ENCODE peak calls at places on chromosomes 11 and 22, in five cellular contexts. Z is A673; S is epithelial cell of prostate; I is neural progenitor cell; E is CD8-positive, alpha-beta memory T cell. Q is an unnamed sample.

GRCh38 chr22:24424001-24424900 is 3.1 kb upstream of the ADORA2A start:
- DNase-seq in Z (no peak), S (no peak), E (peak), I (peak), Q (no peak)

GRCh38 chr22:26170795-26171194 is 1.5 kb downstream of the SEZ6L start:
- DNase-seq in E (no peak), Z (peak), S (no peak), I (peak), Q (no peak)

GRCh38 chr22:43923631-43924548 is at the start of gene PNPLA3:
- DNase-seq in S (no peak), Z (peak), I (peak), E (peak), Q (peak)

GRCh38 chr22:29737251-29738117 is 17.7 kb downstream of the CABP7 start:
- DNase-seq in E (no peak), S (no peak), Z (no peak), I (no peak), Q (no peak)

GRCh38 chr11:34830648-34831047 is 85.5 kb downstream of the APIP start:
- DNase-seq in S (no peak), Z (peak), E (no peak), I (no peak), Q (no peak)

GRCh38 chr11:46694607-46695006 is 5.8 kb downstream of the ARHGAP1 start:
- DNase-seq in I (no peak), S (no peak), E (no peak), Z (no peak), Q (no peak)

GRCh38 chr11:127943763-127944162 is 643.6 kb downstream of the ETS1 start:
- DNase-seq in Z (no peak), E (no peak), I (no peak), S (peak), Q (no peak)

GRCh38 chr22:45335854-45336492 is 26.2 kb downstream of the FAM118A start:
- DNase-seq in E (no peak), I (no peak), S (no peak), Z (no peak), Q (no peak)

GRCh38 chr11:118241191-118242098 is 10.7 kb downstream of the MPZL3 start:
- DNase-seq in S (peak), E (peak), I (no peak), Z (no peak), Q (peak)

GRCh38 chr11:11501546-11502274 is 120.1 kb downstream of the GALNT18 start:
- DNase-seq in E (no peak), Z (no peak), I (no peak), S (no peak), Q (no peak)

GRCh38 chr11:102238287-102238894 is 78.9 kb upstream of the BIRC3 start:
- DNase-seq in S (no peak), E (no peak), I (no peak), Z (no peak), Q (no peak)

GRCh38 chr11:13261600-13262061 is 16.0 kb upstream of the BMAL1 start:
- DNase-seq in S (no peak), Z (peak), I (no peak), E (no peak), Q (no peak)

GRCh38 chr11:83287631-83288030 is 1.5 kb upstream of the CCDC90B start:
- DNase-seq in I (no peak), Z (no peak), E (no peak), S (no peak), Q (no peak)

GRCh38 chr11:119295178-119295577 is 21.8 kb downstream of the MCAM start:
- DNase-seq in I (no peak), Z (no peak), E (no peak), S (no peak), Q (no peak)

GRCh38 chr11:118152552-118153471 is at the start of gene SCN4B:
- DNase-seq in E (no peak), S (no peak), Z (peak), I (peak), Q (peak)

GRCh38 chr22:31574015-31574670 is 77.8 kb downstream of the SFI1 start:
- DNase-seq in Z (no peak), E (no peak), S (no peak), I (no peak), Q (no peak)

GRCh38 chr11:67356867-67357561 is 3.7 kb upstream of the POLD4 start:
- DNase-seq in Z (peak), E (peak), S (no peak), I (peak), Q (peak)

GRCh38 chr11:80104196-80104595 is 663.4 kb upstream of the TENM4 start:
- DNase-seq in S (no peak), Z (no peak), I (no peak), E (no peak), Q (no peak)

GRCh38 chr11:114774599-114775365 is 96.5 kb downstream of the NXPE2 start:
- DNase-seq in S (no peak), E (no peak), Z (peak), I (peak), Q (peak)

GRCh38 chr11:72772059-72772458 is 19.9 kb upstream of the ARAP1 start:
- DNase-seq in E (no peak), I (no peak), S (no peak), Z (no peak), Q (no peak)

GRCh38 chr11:68373810-68374501 is 61.6 kb downstream of the LRP5 start:
- DNase-seq in S (no peak), E (no peak), Z (peak), I (peak), Q (no peak)

GRCh38 chr11:85595285-85595884 is 31.8 kb downstream of the DLG2 start:
- DNase-seq in E (no peak), S (peak), Z (peak), I (peak), Q (no peak)

GRCh38 chr11:103907548-103908455 is 128.6 kb upstream of the DDI1 start:
- DNase-seq in I (no peak), Z (peak), E (no peak), S (no peak), Q (no peak)

GRCh38 chr11:6438979-6439571 is 1.7 kb downstream of the HPX start:
- DNase-seq in E (no peak), I (peak), Z (peak), S (peak), Q (peak)

GRCh38 chr11:57459112-57460016 is 964 bp upstream of the RTN4RL2 start:
- DNase-seq in Z (no peak), I (peak), E (peak), S (no peak), Q (no peak)

GRCh38 chr22:50676211-50676636 is 3.6 kb downstream of the SHANK3 start:
- DNase-seq in I (no peak), E (no peak), Z (no peak), S (no peak), Q (no peak)

GRCh38 chr11:443542-444199 is 1.9 kb upstream of the ANO9 start:
- DNase-seq in I (no peak), E (no peak), S (no peak), Z (peak), Q (no peak)

GRCh38 chr22:37180531-37181231 is 7.4 kb downstream of the C1QTNF6 start:
- DNase-seq in Z (no peak), S (no peak), I (no peak), E (no peak), Q (no peak)

GRCh38 chr22:50221410-50222300 is 20.8 kb downstream of the SELENOO start:
- DNase-seq in S (no peak), I (no peak), E (no peak), Z (no peak), Q (no peak)

GRCh38 chr22:17888855-17889254 is 114.6 kb upstream of the BID start:
- DNase-seq in Z (no peak), I (peak), E (no peak), S (no peak), Q (no peak)

GRCh38 chr11:93662177-93662575 is 694 bp downstream of the CEP295 start:
- DNase-seq in I (no peak), Z (peak), S (no peak), E (no peak), Q (no peak)

DNA sequence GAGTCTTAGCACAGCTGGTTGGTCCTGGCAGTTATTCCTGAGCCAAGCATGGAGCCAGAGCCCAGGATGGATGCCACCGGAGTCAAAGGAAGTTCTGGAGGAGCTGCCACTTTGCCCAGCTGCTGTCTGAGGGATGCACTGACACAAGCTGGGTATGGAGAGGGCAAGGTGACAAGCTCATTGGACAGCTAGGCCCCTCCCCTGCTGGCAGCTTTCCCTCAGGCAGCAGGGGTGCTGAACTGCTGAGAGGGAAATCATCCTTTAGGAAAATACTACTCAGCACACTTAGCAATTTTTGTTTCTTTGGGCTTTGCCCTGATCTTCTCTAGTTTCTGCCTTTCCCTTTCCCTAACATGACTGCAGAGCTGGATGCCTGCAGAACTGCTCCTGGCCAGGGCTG is 99.3 kb upstream of the SESN3 start:
- DNase-seq in S (no peak), I (no peak), Z (peak), E (no peak), Q (no peak)
- H3K27ac ChIP-seq in S (no peak), I (no peak), Z (no peak), E (no peak), Q (no peak)

DNA sequence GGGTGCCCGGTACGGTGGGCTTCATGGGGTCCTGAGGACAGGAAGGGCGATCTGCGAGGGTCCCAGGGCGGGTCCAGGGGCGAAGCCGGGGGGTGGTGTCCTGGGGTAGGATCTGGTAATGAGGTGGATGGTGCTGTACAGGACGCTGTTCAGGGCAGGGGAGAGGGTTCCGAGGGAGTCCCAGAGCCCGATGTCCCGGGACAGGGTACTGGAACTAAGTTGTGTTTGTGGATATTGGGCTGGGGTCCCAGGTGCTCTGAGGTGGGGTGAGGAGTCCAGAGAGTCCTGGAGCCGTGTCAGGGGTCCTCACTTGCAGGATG is 426 bp downstream of the LZTR1 start:
- DNase-seq in I (no peak), S (no peak), E (no peak), Z (no peak), Q (no peak)
- H3K27ac ChIP-seq in I (no peak), S (peak), E (peak), Z (peak), Q (peak)

GRCh38 chr11:62399868-62400245 is 19.0 kb upstream of the SCGB1A1 start:
- DNase-seq in Z (no peak), S (no peak), I (no peak), E (no peak), Q (no peak)
- H3K27ac ChIP-seq in Z (no peak), S (no peak), I (no peak), E (peak), Q (no peak)

GRCh38 chr11:122071680-122072321 is 44.2 kb downstream of the BLID start:
- DNase-seq in E (no peak), I (peak), Z (no peak), S (no peak), Q (no peak)
- H3K27ac ChIP-seq in E (no peak), I (no peak), Z (no peak), S (no peak), Q (no peak)

GRCh38 chr11:116454951-116455350 is 317.8 kb downstream of the BUD13 start:
- DNase-seq in E (no peak), Z (no peak), I (no peak), S (no peak), Q (no peak)

GRCh38 chr11:116459233-116459632 is 313.6 kb downstream of the BUD13 start:
- DNase-seq in Z (no peak), I (no peak), S (no peak), E (no peak), Q (no peak)

GRCh38 chr11:116459644-116460043 is 313.1 kb downstream of the BUD13 start:
- DNase-seq in S (no peak), Z (no peak), I (no peak), E (no peak), Q (no peak)

GRCh38 chr11:116458546-116458945 is 314.2 kb downstream of the BUD13 start:
- DNase-seq in S (no peak), E (no peak), I (no peak), Z (no peak), Q (no peak)

DNA sequence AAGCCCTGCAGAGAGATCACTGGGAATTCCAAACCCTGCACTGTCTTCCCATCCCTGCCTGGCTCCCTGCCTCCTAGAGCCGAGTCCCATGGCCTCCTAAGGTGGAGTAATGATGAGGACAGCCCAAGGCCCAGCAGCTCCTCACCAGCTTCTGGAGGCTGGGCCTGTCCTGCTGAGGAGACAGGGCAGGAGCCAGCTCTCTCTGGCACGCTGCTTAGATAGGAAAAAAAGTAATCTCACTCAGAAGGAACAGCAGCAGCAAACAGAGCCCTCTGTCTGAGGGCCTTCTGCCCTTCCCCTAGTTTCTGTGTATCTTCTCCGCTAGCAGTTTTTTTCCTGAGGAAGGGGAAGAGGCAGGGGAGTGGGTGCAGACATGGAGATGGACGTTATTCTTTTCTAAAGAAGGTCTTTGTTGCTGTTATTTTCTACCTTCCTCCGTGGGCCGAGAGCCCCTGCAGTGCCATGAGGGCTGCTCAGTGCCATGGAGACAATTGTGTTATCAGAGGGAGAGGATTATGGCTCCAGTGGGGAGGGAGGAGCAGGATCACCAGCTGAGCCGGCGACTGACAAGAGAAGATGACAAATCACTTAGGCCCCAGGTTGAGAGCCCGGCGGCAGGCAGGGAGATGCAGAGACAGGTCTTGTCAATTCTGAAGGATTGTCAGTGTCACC is 315.3 kb downstream of the BUD13 start:
- DNase-seq in Z (no peak), E (no peak), S (no peak), I (peak), Q (no peak)
- H3K27ac ChIP-seq in Z (no peak), E (no peak), S (no peak), I (peak), Q (no peak)